ENCODE peak calls at places on chromosomes 16 and 17, in seven cellular contexts. C is NCI-H2081; O is A549; V is stimulated activated CD4-positive, alpha-beta T cell treated with anti-CD3 and anti-CD28 coated beads, Interleukin-2, amount 100 ng/mL, for 4 hours; Y is ACHN; I is neural crest cell; H is GM13976. R is an unnamed sample.

GRCh38 chr17:49707246-49707607 is 537 bp downstream of the SLC35B1 start:
- DNase-seq in O (peak), C (no peak), H (no peak), I (no peak), Y (peak), V (no peak), R (no peak)

GRCh38 chr17:67689534-67690177 is 28.1 kb upstream of the NOL11 start:
- DNase-seq in C (peak), I (peak), H (peak), O (peak), Y (peak), V (peak), R (peak)

GRCh38 chr16:47129755-47130435 is 13.8 kb downstream of the NETO2 start:
- DNase-seq in V (no peak), I (no peak), Y (no peak), O (no peak), C (no peak), H (no peak), R (no peak)

GRCh38 chr17:82024859-82025258 is 1.8 kb downstream of the LRRC45 start:
- DNase-seq in Y (no peak), H (no peak), O (no peak), C (no peak), V (no peak), I (no peak), R (no peak)

GRCh38 chr17:71516149-71516548 is 604.7 kb upstream of the SOX9 start:
- DNase-seq in O (no peak), V (no peak), H (no peak), I (no peak), Y (no peak), C (no peak), R (no peak)

GRCh38 chr17:40026816-40027613 is 11.8 kb downstream of the CSF3 start:
- DNase-seq in Y (peak), H (peak), O (peak), C (peak), I (peak), V (peak), R (peak)

GRCh38 chr17:5097101-5097834 is 14.4 kb downstream of the ZNF232 start:
- DNase-seq in I (peak), H (no peak), O (no peak), C (no peak), Y (no peak), V (peak), R (no peak)

GRCh38 chr17:78891406-78892061 is 11.5 kb downstream of the CEP295NL start:
- DNase-seq in Y (no peak), H (no peak), V (no peak), C (no peak), O (no peak), I (no peak), R (no peak)

GRCh38 chr17:35373532-35373983 is at the start of gene SLFN11:
- DNase-seq in H (peak), I (peak), Y (peak), C (peak), V (peak), O (peak), R (peak)

GRCh38 chr17:36183001-36183810 is 6.8 kb upstream of the TBC1D3B start:
- DNase-seq in V (no peak), Y (peak), H (peak), C (no peak), O (peak), I (peak), R (no peak)

GRCh38 chr16:1258906-1259759 is 3.3 kb downstream of the TPSD1 start:
- DNase-seq in Y (no peak), C (no peak), H (peak), V (no peak), O (no peak), I (no peak), R (no peak)

GRCh38 chr17:5921919-5922318 is 148.3 kb upstream of the WSCD1 start:
- DNase-seq in H (no peak), I (no peak), C (no peak), V (no peak), Y (peak), O (peak), R (no peak)

GRCh38 chr16:1960665-1961630 is 1.6 kb downstream of the NDUFB10 start:
- DNase-seq in I (no peak), O (no peak), C (peak), V (no peak), Y (peak), H (no peak), R (no peak)

GRCh38 chr17:80872999-80873951 is 118.4 kb upstream of the CHMP6 start:
- DNase-seq in H (no peak), V (no peak), C (no peak), O (peak), Y (no peak), I (peak), R (no peak)

GRCh38 chr17:19305761-19306159 is 56.8 kb downstream of the B9D1 start:
- DNase-seq in O (no peak), I (no peak), C (no peak), H (no peak), Y (no peak), V (no peak), R (no peak)

R was measured in NCI-H774.